ENCODE peak calls at places on chromosomes 4 and X, in seven cellular contexts. One of them, this sample, is unnamed.

GRCh38 chr4:146511381-146511780 is 10.4 kb downstream of the SLC10A7 start:
- DNase-seq in CD4-positive, alpha-beta T cell: no peak
- DNase-seq in HCT116: no peak
- DNase-seq in choroid plexus epithelial cell: no peak
- DNase-seq in progenitor cell of endocrine pancreas: no peak
- DNase-seq in fibroblast of lung: no peak
- DNase-seq in A549: no peak
- DNase-seq in this sample: no peak

GRCh38 chr4:11805837-11806236 is 377.1 kb upstream of the HS3ST1 start:
- DNase-seq in A549: peak; percentile 2
- DNase-seq in HCT116: peak; percentile 53
- DNase-seq in CD4-positive, alpha-beta T cell: no peak
- DNase-seq in progenitor cell of endocrine pancreas: no peak
- DNase-seq in choroid plexus epithelial cell: peak; percentile 40
- DNase-seq in fibroblast of lung: peak; percentile 5
- DNase-seq in this sample: no peak

GRCh38 chrX:133415276-133416105 is at the start of gene GPC4:
- DNase-seq in CD4-positive, alpha-beta T cell: no peak
- DNase-seq in choroid plexus epithelial cell: peak; percentile 41
- DNase-seq in fibroblast of lung: peak; percentile 65
- DNase-seq in progenitor cell of endocrine pancreas: peak; percentile 59
- DNase-seq in A549: peak; percentile 8
- DNase-seq in HCT116: peak; percentile 57
- DNase-seq in this sample: peak; percentile 69

GRCh38 chr4:6198768-6199343 is 1.5 kb downstream of the JAKMIP1 start:
- DNase-seq in choroid plexus epithelial cell: no peak
- DNase-seq in fibroblast of lung: peak; percentile 11
- DNase-seq in HCT116: no peak
- DNase-seq in A549: no peak
- DNase-seq in progenitor cell of endocrine pancreas: no peak
- DNase-seq in CD4-positive, alpha-beta T cell: peak; percentile 5
- DNase-seq in this sample: peak; percentile 52

GRCh38 chr4:94253036-94253435 is 45.4 kb downstream of the SMARCAD1 start:
- DNase-seq in CD4-positive, alpha-beta T cell: no peak
- DNase-seq in fibroblast of lung: peak; percentile 33
- DNase-seq in HCT116: peak; percentile 6
- DNase-seq in choroid plexus epithelial cell: peak; percentile 21
- DNase-seq in A549: no peak
- DNase-seq in progenitor cell of endocrine pancreas: no peak
- DNase-seq in this sample: no peak

GRCh38 chr4:30717208-30718020 is 2.8 kb upstream of the PCDH7 start:
- DNase-seq in progenitor cell of endocrine pancreas: no peak
- DNase-seq in HCT116: no peak
- DNase-seq in choroid plexus epithelial cell: peak; percentile 70
- DNase-seq in A549: peak; percentile 7
- DNase-seq in CD4-positive, alpha-beta T cell: no peak
- DNase-seq in fibroblast of lung: peak; percentile 86
- DNase-seq in this sample: peak; percentile 50

GRCh38 chr4:176238819-176239218 is 30.2 kb downstream of the ASB5 start:
- DNase-seq in A549: no peak
- DNase-seq in choroid plexus epithelial cell: peak; percentile 33
- DNase-seq in progenitor cell of endocrine pancreas: no peak
- DNase-seq in CD4-positive, alpha-beta T cell: no peak
- DNase-seq in HCT116: no peak
- DNase-seq in fibroblast of lung: peak; percentile 61
- DNase-seq in this sample: no peak

GRCh38 chr4:113673450-113673849 is 88.1 kb downstream of the CAMK2D start:
- DNase-seq in progenitor cell of endocrine pancreas: no peak
- DNase-seq in CD4-positive, alpha-beta T cell: no peak
- DNase-seq in A549: no peak
- DNase-seq in fibroblast of lung: peak; percentile 33
- DNase-seq in choroid plexus epithelial cell: peak; percentile 21
- DNase-seq in HCT116: peak; percentile 19
- DNase-seq in this sample: no peak

GRCh38 chr4:99572527-99573240 is 1.9 kb upstream of the MTTP start:
- DNase-seq in progenitor cell of endocrine pancreas: no peak
- DNase-seq in A549: no peak
- DNase-seq in fibroblast of lung: no peak
- DNase-seq in choroid plexus epithelial cell: no peak
- DNase-seq in HCT116: no peak
- DNase-seq in CD4-positive, alpha-beta T cell: no peak
- DNase-seq in this sample: no peak

GRCh38 chr4:14566518-14566917 is 435.8 kb upstream of the CPEB2 start:
- DNase-seq in A549: no peak
- DNase-seq in CD4-positive, alpha-beta T cell: no peak
- DNase-seq in fibroblast of lung: peak; percentile 50
- DNase-seq in progenitor cell of endocrine pancreas: no peak
- DNase-seq in HCT116: no peak
- DNase-seq in choroid plexus epithelial cell: peak; percentile 81
- DNase-seq in this sample: no peak

GRCh38 chrX:104126856-104127255 is 14.5 kb downstream of the ZCCHC18 start:
- DNase-seq in A549: no peak
- DNase-seq in choroid plexus epithelial cell: no peak
- DNase-seq in fibroblast of lung: no peak
- DNase-seq in CD4-positive, alpha-beta T cell: no peak
- DNase-seq in progenitor cell of endocrine pancreas: no peak
- DNase-seq in HCT116: no peak
- DNase-seq in this sample: no peak

GRCh38 chrX:2928127-2928582 is 984 bp downstream of the ARSD start:
- DNase-seq in progenitor cell of endocrine pancreas: no peak
- DNase-seq in HCT116: no peak
- DNase-seq in CD4-positive, alpha-beta T cell: no peak
- DNase-seq in fibroblast of lung: peak; percentile 83
- DNase-seq in A549: peak; percentile 52
- DNase-seq in choroid plexus epithelial cell: no peak
- DNase-seq in this sample: peak; percentile 65

GRCh38 chr4:14841801-14842748 is 160.2 kb upstream of the CPEB2 start:
- DNase-seq in choroid plexus epithelial cell: no peak
- DNase-seq in CD4-positive, alpha-beta T cell: no peak
- DNase-seq in fibroblast of lung: peak; percentile 17
- DNase-seq in progenitor cell of endocrine pancreas: no peak
- DNase-seq in HCT116: no peak
- DNase-seq in A549: peak; percentile 6
- DNase-seq in this sample: no peak

GRCh38 chr4:163566257-163566656 is 71.8 kb downstream of the TMA16 start:
- DNase-seq in HCT116: no peak
- DNase-seq in CD4-positive, alpha-beta T cell: no peak
- DNase-seq in fibroblast of lung: no peak
- DNase-seq in progenitor cell of endocrine pancreas: no peak
- DNase-seq in choroid plexus epithelial cell: no peak
- DNase-seq in A549: no peak
- DNase-seq in this sample: no peak

GRCh38 chr4:109406337-109406931 is 27.2 kb upstream of the SEC24B start:
- DNase-seq in CD4-positive, alpha-beta T cell: no peak
- DNase-seq in HCT116: peak; percentile 59
- DNase-seq in progenitor cell of endocrine pancreas: no peak
- DNase-seq in A549: peak; percentile 21
- DNase-seq in choroid plexus epithelial cell: peak; percentile 89
- DNase-seq in fibroblast of lung: peak; percentile 72
- DNase-seq in this sample: no peak

GRCh38 chrX:1393871-1394615 is 2.1 kb upstream of the SLC25A6 start:
- DNase-seq in A549: no peak
- DNase-seq in HCT116: no peak
- DNase-seq in CD4-positive, alpha-beta T cell: no peak
- DNase-seq in fibroblast of lung: no peak
- DNase-seq in progenitor cell of endocrine pancreas: no peak
- DNase-seq in choroid plexus epithelial cell: no peak
- DNase-seq in this sample: peak; percentile 7

GRCh38 chr4:81166431-81166830 is 48.6 kb downstream of the PRKG2 start:
- DNase-seq in A549: no peak
- DNase-seq in choroid plexus epithelial cell: peak; percentile 64
- DNase-seq in fibroblast of lung: peak; percentile 58
- DNase-seq in CD4-positive, alpha-beta T cell: no peak
- DNase-seq in HCT116: no peak
- DNase-seq in progenitor cell of endocrine pancreas: no peak
- DNase-seq in this sample: no peak

GRCh38 chr4:75547647-75548387 is 8.0 kb upstream of the ODAPH start:
- DNase-seq in progenitor cell of endocrine pancreas: no peak
- DNase-seq in choroid plexus epithelial cell: peak; percentile 66
- DNase-seq in A549: no peak
- DNase-seq in CD4-positive, alpha-beta T cell: no peak
- DNase-seq in fibroblast of lung: peak; percentile 29
- DNase-seq in HCT116: no peak
- DNase-seq in this sample: no peak

GRCh38 chr4:173171098-173171497 is 2.5 kb downstream of the GALNT7 start:
- DNase-seq in A549: peak; percentile 57
- DNase-seq in choroid plexus epithelial cell: peak; percentile 63
- DNase-seq in HCT116: no peak
- DNase-seq in CD4-positive, alpha-beta T cell: no peak
- DNase-seq in progenitor cell of endocrine pancreas: no peak
- DNase-seq in fibroblast of lung: peak; percentile 40
- DNase-seq in this sample: no peak
- TF ChIP-seq CTCF in A549: peak; percentile 26
- TF ChIP-seq CTCF in choroid plexus epithelial cell: peak; percentile 59
- TF ChIP-seq CTCF in HCT116: peak; percentile 28
- TF ChIP-seq CTCF in CD4-positive, alpha-beta T cell: no peak
- TF ChIP-seq CTCF in progenitor cell of endocrine pancreas: peak; percentile 48
- TF ChIP-seq CTCF in fibroblast of lung: peak; percentile 27
- TF ChIP-seq CTCF in this sample: peak; percentile 29

GRCh38 chr4:71440612-71441011 is 101.8 kb downstream of the SLC4A4 start:
- DNase-seq in HCT116: no peak
- DNase-seq in fibroblast of lung: no peak
- DNase-seq in progenitor cell of endocrine pancreas: no peak
- DNase-seq in choroid plexus epithelial cell: no peak
- DNase-seq in A549: no peak
- DNase-seq in CD4-positive, alpha-beta T cell: no peak
- DNase-seq in this sample: no peak

GRCh38 chr4:71445819-71446218 is 107.0 kb downstream of the SLC4A4 start:
- DNase-seq in CD4-positive, alpha-beta T cell: no peak
- DNase-seq in progenitor cell of endocrine pancreas: no peak
- DNase-seq in A549: no peak
- DNase-seq in fibroblast of lung: no peak
- DNase-seq in choroid plexus epithelial cell: no peak
- DNase-seq in HCT116: no peak
- DNase-seq in this sample: no peak

GRCh38 chr4:71446479-71447081 is 107.8 kb downstream of the SLC4A4 start:
- DNase-seq in HCT116: no peak
- DNase-seq in fibroblast of lung: no peak
- DNase-seq in progenitor cell of endocrine pancreas: no peak
- DNase-seq in A549: no peak
- DNase-seq in CD4-positive, alpha-beta T cell: no peak
- DNase-seq in choroid plexus epithelial cell: no peak
- DNase-seq in this sample: no peak

DNA sequence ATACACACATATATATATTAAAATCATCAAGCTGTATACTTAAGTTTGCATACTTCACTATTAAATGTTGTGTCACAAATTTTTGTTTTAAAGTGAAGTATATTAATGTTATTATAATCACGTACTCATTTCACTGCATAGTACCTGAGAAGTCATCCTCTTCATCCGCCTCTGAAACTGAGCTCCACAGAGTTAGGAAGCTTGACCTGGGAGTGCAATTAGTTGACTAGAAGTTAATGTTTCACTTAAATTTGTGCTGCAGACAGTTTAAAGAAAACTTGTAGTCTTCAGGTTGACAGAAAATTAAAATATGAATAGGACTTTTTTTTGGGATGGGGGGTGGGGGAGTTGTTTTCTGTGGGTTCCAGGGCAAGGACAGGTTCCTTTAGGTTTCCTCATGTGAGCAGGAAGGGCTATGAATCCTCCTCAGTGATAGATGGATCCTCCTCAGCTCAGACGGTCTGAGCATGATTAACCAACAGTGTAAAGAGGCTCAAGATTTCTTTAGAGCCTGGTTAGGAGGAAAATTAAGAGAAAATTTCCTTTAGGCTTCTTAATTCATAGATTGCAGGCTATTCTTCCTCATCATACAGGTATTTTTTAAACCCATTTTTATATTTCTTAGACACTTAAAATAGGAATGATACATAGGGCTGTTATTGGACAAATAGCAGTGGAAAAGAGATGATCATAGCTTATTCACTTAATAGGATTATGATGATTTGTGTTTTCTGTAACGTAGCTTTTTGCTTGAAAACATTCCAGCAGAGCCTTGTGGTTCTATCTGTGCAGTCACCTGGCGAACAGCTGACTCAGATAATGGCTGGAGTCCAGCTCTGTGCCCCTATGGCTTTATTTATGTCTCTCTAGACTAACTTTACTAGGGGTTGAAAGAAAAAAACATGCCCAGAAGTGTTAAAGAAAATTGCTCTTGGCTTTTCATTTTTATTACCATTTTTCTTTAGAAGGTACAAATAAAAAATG is 102.7 kb downstream of the SLC4A4 start:
- DNase-seq in fibroblast of lung: peak; percentile 68
- DNase-seq in choroid plexus epithelial cell: peak; percentile 24
- DNase-seq in A549: no peak
- DNase-seq in progenitor cell of endocrine pancreas: no peak
- DNase-seq in HCT116: no peak
- DNase-seq in CD4-positive, alpha-beta T cell: no peak
- DNase-seq in this sample: no peak
- TF ChIP-seq CTCF in fibroblast of lung: no peak
- TF ChIP-seq CTCF in choroid plexus epithelial cell: no peak
- TF ChIP-seq CTCF in A549: no peak
- TF ChIP-seq CTCF in progenitor cell of endocrine pancreas: no peak
- TF ChIP-seq CTCF in HCT116: no peak
- TF ChIP-seq CTCF in CD4-positive, alpha-beta T cell: no peak
- TF ChIP-seq CTCF in this sample: no peak

GRCh38 chrX:118761950-118762725 is 34.7 kb downstream of the IL13RA1 start:
- DNase-seq in progenitor cell of endocrine pancreas: no peak
- DNase-seq in choroid plexus epithelial cell: no peak
- DNase-seq in HCT116: no peak
- DNase-seq in A549: no peak
- DNase-seq in fibroblast of lung: no peak
- DNase-seq in CD4-positive, alpha-beta T cell: no peak
- DNase-seq in this sample: no peak
- TF ChIP-seq CTCF in progenitor cell of endocrine pancreas: no peak
- TF ChIP-seq CTCF in choroid plexus epithelial cell: peak; percentile 26
- TF ChIP-seq CTCF in HCT116: no peak
- TF ChIP-seq CTCF in A549: no peak
- TF ChIP-seq CTCF in fibroblast of lung: no peak
- TF ChIP-seq CTCF in CD4-positive, alpha-beta T cell: no peak
- TF ChIP-seq CTCF in this sample: no peak

GRCh38 chr4:84852081-84852480 is 114.4 kb downstream of the WDFY3 start:
- DNase-seq in fibroblast of lung: peak; percentile 51
- DNase-seq in CD4-positive, alpha-beta T cell: no peak
- DNase-seq in progenitor cell of endocrine pancreas: no peak
- DNase-seq in HCT116: peak; percentile 22
- DNase-seq in A549: no peak
- DNase-seq in choroid plexus epithelial cell: peak; percentile 16
- DNase-seq in this sample: no peak

GRCh38 chr4:84856468-84856867 is 110.0 kb downstream of the WDFY3 start:
- DNase-seq in choroid plexus epithelial cell: peak; percentile 75
- DNase-seq in CD4-positive, alpha-beta T cell: no peak
- DNase-seq in fibroblast of lung: no peak
- DNase-seq in progenitor cell of endocrine pancreas: no peak
- DNase-seq in HCT116: no peak
- DNase-seq in A549: no peak
- DNase-seq in this sample: no peak

GRCh38 chr4:84857296-84857695 is 109.2 kb downstream of the WDFY3 start:
- DNase-seq in CD4-positive, alpha-beta T cell: no peak
- DNase-seq in HCT116: no peak
- DNase-seq in progenitor cell of endocrine pancreas: no peak
- DNase-seq in choroid plexus epithelial cell: no peak
- DNase-seq in fibroblast of lung: no peak
- DNase-seq in A549: no peak
- DNase-seq in this sample: no peak

DNA sequence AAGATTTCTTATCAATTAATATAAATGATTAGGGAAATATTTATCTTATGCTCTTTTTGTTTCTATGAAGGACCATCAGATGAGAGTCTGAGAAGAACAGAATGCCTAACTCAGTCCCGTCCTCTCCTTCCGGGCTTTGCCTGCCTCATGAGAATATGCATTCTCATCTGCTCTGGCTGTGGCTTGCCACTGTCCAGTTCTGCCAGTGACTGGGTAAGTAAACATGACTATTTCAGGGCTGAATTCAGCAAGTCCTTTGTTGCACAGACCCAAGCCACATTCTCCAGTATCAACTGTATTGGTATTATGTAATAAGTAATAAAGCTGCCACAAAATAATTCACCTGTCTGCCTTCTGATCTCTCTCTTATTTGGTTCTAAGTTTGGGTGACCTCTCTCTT is 110.7 kb downstream of the WDFY3 start:
- DNase-seq in CD4-positive, alpha-beta T cell: no peak
- DNase-seq in fibroblast of lung: peak; percentile 29
- DNase-seq in choroid plexus epithelial cell: no peak
- DNase-seq in HCT116: no peak
- DNase-seq in A549: no peak
- DNase-seq in progenitor cell of endocrine pancreas: no peak
- DNase-seq in this sample: peak; percentile 26
- TF ChIP-seq CTCF in CD4-positive, alpha-beta T cell: no peak
- TF ChIP-seq CTCF in fibroblast of lung: no peak
- TF ChIP-seq CTCF in choroid plexus epithelial cell: no peak
- TF ChIP-seq CTCF in HCT116: no peak
- TF ChIP-seq CTCF in A549: no peak
- TF ChIP-seq CTCF in progenitor cell of endocrine pancreas: no peak
- TF ChIP-seq CTCF in this sample: no peak

This sample was measured in glutamatergic neuron.